ENCODE peak calls at places on chromosomes 5 and 9, in six cellular contexts. O is GM12892, V is A549, Z is LoVo, W is GM20000, H is right lobe of liver. R is an unnamed sample.

GRCh38 chr5:6085461-6085860 is 292.9 kb downstream of the MED10 start:
- DNase-seq in H (no peak), V (no peak), Z (no peak), O (no peak), W (no peak), R (no peak)

GRCh38 chr5:52725065-52725746 is 62.5 kb upstream of the ITGA1 start:
- DNase-seq in W (peak), V (no peak), Z (no peak), O (no peak), H (no peak), R (peak)

GRCh38 chr5:82793808-82794419 is 283.3 kb downstream of the TMEM167A start:
- DNase-seq in Z (peak), O (no peak), W (no peak), V (peak), H (no peak), R (peak)

GRCh38 chr5:116557669-116558271 is 16.9 kb downstream of the SEMA6A start:
- DNase-seq in Z (peak), H (no peak), V (peak), W (no peak), O (no peak), R (no peak)

GRCh38 chr9:76687861-76688374 is 76.3 kb upstream of the PCA3 start:
- DNase-seq in H (no peak), Z (no peak), V (no peak), W (no peak), O (no peak), R (peak)

GRCh38 chr9:128101690-128102089 is 25.8 kb downstream of the PTGES2 start:
- DNase-seq in H (peak), V (no peak), W (no peak), Z (no peak), O (no peak), R (no peak)

GRCh38 chr5:139392678-139393496 is 2.0 kb downstream of the PROB1 start:
- DNase-seq in H (no peak), Z (peak), O (peak), V (peak), W (peak), R (peak)

GRCh38 chr5:28927559-28928326 is 1889.4 kb upstream of the CDH9 start:
- DNase-seq in O (no peak), V (peak), W (no peak), Z (no peak), H (peak), R (no peak)

GRCh38 chr9:106613250-106613737 is 249.7 kb upstream of the ZNF462 start:
- DNase-seq in V (no peak), O (no peak), W (no peak), H (no peak), Z (no peak), R (peak)

GRCh38 chr9:98495530-98495929 is 213.2 kb downstream of the GABBR2 start:
- DNase-seq in O (no peak), H (no peak), W (no peak), V (no peak), Z (no peak), R (no peak)

GRCh38 chr5:9170026-9170425 is 375.8 kb downstream of the SEMA5A start:
- DNase-seq in W (no peak), O (no peak), H (no peak), Z (no peak), V (no peak), R (no peak)

GRCh38 chr9:89388868-89389177 is 70.5 kb downstream of the SECISBP2 start:
- DNase-seq in H (peak), V (no peak), Z (no peak), O (no peak), W (no peak), R (no peak)

GRCh38 chr5:77904362-77904761 is 128.2 kb upstream of the TBCA start:
- DNase-seq in H (no peak), Z (no peak), O (no peak), V (no peak), W (no peak), R (no peak)

GRCh38 chr5:91121347-91121993 is 261.6 kb downstream of the ARRDC3 start:
- DNase-seq in Z (no peak), V (no peak), W (no peak), O (no peak), H (no peak), R (no peak)

GRCh38 chr9:81410201-81410600 is 279.1 kb downstream of the TLE1 start:
- DNase-seq in O (no peak), Z (peak), V (peak), W (no peak), H (no peak), R (no peak)

GRCh38 chr9:89606049-89606481 is 1.3 kb downstream of the GADD45G start:
- DNase-seq in W (peak), H (peak), V (peak), Z (no peak), O (no peak), R (peak)

GRCh38 chr9:108683245-108683644 is 172.5 kb downstream of the ACTL7B start:
- DNase-seq in O (no peak), H (no peak), V (no peak), W (no peak), Z (no peak), R (no peak)

GRCh38 chr5:96875805-96876291 is 452 bp upstream of the ERAP2 start:
- DNase-seq in O (no peak), V (peak), W (no peak), H (no peak), Z (no peak), R (peak)

GRCh38 chr5:32147236-32147635 is 26.9 kb downstream of the GOLPH3 start:
- DNase-seq in V (no peak), O (no peak), W (no peak), H (no peak), Z (no peak), R (no peak)

GRCh38 chr5:95029569-95030366 is 255.1 kb downstream of the MCTP1 start:
- DNase-seq in O (no peak), H (no peak), V (no peak), Z (no peak), W (peak), R (no peak)

GRCh38 chr9:127705577-127706215 is 1.1 kb upstream of the CFAP157 start:
- DNase-seq in O (no peak), H (no peak), W (no peak), Z (no peak), V (no peak), R (no peak)

R was measured in small intestine.